ENCODE peak calls at places on chromosomes 2 and 18, in eight cellular contexts. One of them, this sample, is unnamed.

GRCh38 chr2:26567534-26567933 is 73.6 kb downstream of the CIB4 start:
- DNase-seq in MM.1S: no peak
- DNase-seq in activated T-helper 1 cell treated with anti-CD3 and anti-CD28 coated beads, Interleukin-2, amount 50 U/mL, for 16 hours: no peak
- DNase-seq in NCI-H1092: no peak
- DNase-seq in NCI-H1694: no peak
- DNase-seq in NK-92 treated with Interleukin-12 subunit alpha and Interleukin-12 subunit beta, amount 100 ng/mL, for 24 hours: no peak
- DNase-seq in neuronal stem cell: no peak
- DNase-seq in Karpas-422: no peak
- DNase-seq in this sample: no peak

GRCh38 chr18:37565985-37566478 is 434 bp upstream of the CELF4 start:
- DNase-seq in MM.1S: no peak
- DNase-seq in activated T-helper 1 cell treated with anti-CD3 and anti-CD28 coated beads, Interleukin-2, amount 50 U/mL, for 16 hours: no peak
- DNase-seq in NCI-H1092: peak; percentile 81
- DNase-seq in NCI-H1694: no peak
- DNase-seq in NK-92 treated with Interleukin-12 subunit alpha and Interleukin-12 subunit beta, amount 100 ng/mL, for 24 hours: no peak
- DNase-seq in neuronal stem cell: peak; percentile 63
- DNase-seq in Karpas-422: no peak
- DNase-seq in this sample: peak; percentile 58

GRCh38 chr2:129480790-129481189 is 498.7 kb upstream of the RAB6C start:
- DNase-seq in MM.1S: no peak
- DNase-seq in activated T-helper 1 cell treated with anti-CD3 and anti-CD28 coated beads, Interleukin-2, amount 50 U/mL, for 16 hours: no peak
- DNase-seq in NCI-H1092: no peak
- DNase-seq in NCI-H1694: no peak
- DNase-seq in NK-92 treated with Interleukin-12 subunit alpha and Interleukin-12 subunit beta, amount 100 ng/mL, for 24 hours: no peak
- DNase-seq in neuronal stem cell: no peak
- DNase-seq in Karpas-422: no peak
- DNase-seq in this sample: no peak

GRCh38 chr18:46677609-46678470 is 20.8 kb upstream of the LOXHD1 start:
- DNase-seq in MM.1S: no peak
- DNase-seq in activated T-helper 1 cell treated with anti-CD3 and anti-CD28 coated beads, Interleukin-2, amount 50 U/mL, for 16 hours: no peak
- DNase-seq in NCI-H1092: no peak
- DNase-seq in NCI-H1694: no peak
- DNase-seq in NK-92 treated with Interleukin-12 subunit alpha and Interleukin-12 subunit beta, amount 100 ng/mL, for 24 hours: no peak
- DNase-seq in neuronal stem cell: no peak
- DNase-seq in Karpas-422: peak; percentile 59
- DNase-seq in this sample: no peak

GRCh38 chr18:48161911-48162698 is 231.6 kb upstream of the SMAD2 start:
- DNase-seq in MM.1S: no peak
- DNase-seq in activated T-helper 1 cell treated with anti-CD3 and anti-CD28 coated beads, Interleukin-2, amount 50 U/mL, for 16 hours: no peak
- DNase-seq in NCI-H1092: peak; percentile 89
- DNase-seq in NCI-H1694: no peak
- DNase-seq in NK-92 treated with Interleukin-12 subunit alpha and Interleukin-12 subunit beta, amount 100 ng/mL, for 24 hours: no peak
- DNase-seq in neuronal stem cell: no peak
- DNase-seq in Karpas-422: no peak
- DNase-seq in this sample: peak; percentile 46

GRCh38 chr18:51211552-51211951 is 14.1 kb upstream of the MEX3C start:
- DNase-seq in MM.1S: no peak
- DNase-seq in activated T-helper 1 cell treated with anti-CD3 and anti-CD28 coated beads, Interleukin-2, amount 50 U/mL, for 16 hours: no peak
- DNase-seq in NCI-H1092: no peak
- DNase-seq in NCI-H1694: no peak
- DNase-seq in NK-92 treated with Interleukin-12 subunit alpha and Interleukin-12 subunit beta, amount 100 ng/mL, for 24 hours: peak; percentile 70
- DNase-seq in neuronal stem cell: no peak
- DNase-seq in Karpas-422: no peak
- DNase-seq in this sample: peak; percentile 27

GRCh38 chr2:69213201-69213600 is 173.8 kb downstream of the GFPT1 start:
- DNase-seq in MM.1S: no peak
- DNase-seq in activated T-helper 1 cell treated with anti-CD3 and anti-CD28 coated beads, Interleukin-2, amount 50 U/mL, for 16 hours: no peak
- DNase-seq in NCI-H1092: no peak
- DNase-seq in NCI-H1694: no peak
- DNase-seq in NK-92 treated with Interleukin-12 subunit alpha and Interleukin-12 subunit beta, amount 100 ng/mL, for 24 hours: no peak
- DNase-seq in neuronal stem cell: no peak
- DNase-seq in Karpas-422: no peak
- DNase-seq in this sample: no peak

GRCh38 chr2:197107291-197108269 is 181.1 kb upstream of the PGAP1 start:
- DNase-seq in MM.1S: no peak
- DNase-seq in activated T-helper 1 cell treated with anti-CD3 and anti-CD28 coated beads, Interleukin-2, amount 50 U/mL, for 16 hours: no peak
- DNase-seq in NCI-H1092: no peak
- DNase-seq in NCI-H1694: no peak
- DNase-seq in NK-92 treated with Interleukin-12 subunit alpha and Interleukin-12 subunit beta, amount 100 ng/mL, for 24 hours: no peak
- DNase-seq in neuronal stem cell: no peak
- DNase-seq in Karpas-422: no peak
- DNase-seq in this sample: no peak

GRCh38 chr2:101754613-101755012 is 57.1 kb downstream of the MAP4K4 start:
- DNase-seq in MM.1S: no peak
- DNase-seq in activated T-helper 1 cell treated with anti-CD3 and anti-CD28 coated beads, Interleukin-2, amount 50 U/mL, for 16 hours: no peak
- DNase-seq in NCI-H1092: no peak
- DNase-seq in NCI-H1694: no peak
- DNase-seq in NK-92 treated with Interleukin-12 subunit alpha and Interleukin-12 subunit beta, amount 100 ng/mL, for 24 hours: no peak
- DNase-seq in neuronal stem cell: no peak
- DNase-seq in Karpas-422: no peak
- DNase-seq in this sample: no peak

GRCh38 chr18:32803571-32803970 is 30.7 kb upstream of the KLHL14 start:
- DNase-seq in MM.1S: no peak
- DNase-seq in activated T-helper 1 cell treated with anti-CD3 and anti-CD28 coated beads, Interleukin-2, amount 50 U/mL, for 16 hours: no peak
- DNase-seq in NCI-H1092: no peak
- DNase-seq in NCI-H1694: peak; percentile 37
- DNase-seq in NK-92 treated with Interleukin-12 subunit alpha and Interleukin-12 subunit beta, amount 100 ng/mL, for 24 hours: no peak
- DNase-seq in neuronal stem cell: peak; percentile 39
- DNase-seq in Karpas-422: peak; percentile 91
- DNase-seq in this sample: no peak

GRCh38 chr2:20998972-20999905 is 44.6 kb downstream of the APOB start:
- DNase-seq in MM.1S: no peak
- DNase-seq in activated T-helper 1 cell treated with anti-CD3 and anti-CD28 coated beads, Interleukin-2, amount 50 U/mL, for 16 hours: no peak
- DNase-seq in NCI-H1092: no peak
- DNase-seq in NCI-H1694: no peak
- DNase-seq in NK-92 treated with Interleukin-12 subunit alpha and Interleukin-12 subunit beta, amount 100 ng/mL, for 24 hours: no peak
- DNase-seq in neuronal stem cell: no peak
- DNase-seq in Karpas-422: no peak
- DNase-seq in this sample: no peak

GRCh38 chr2:237876056-237876439 is 16.6 kb downstream of the RAMP1 start:
- DNase-seq in MM.1S: no peak
- DNase-seq in activated T-helper 1 cell treated with anti-CD3 and anti-CD28 coated beads, Interleukin-2, amount 50 U/mL, for 16 hours: no peak
- DNase-seq in NCI-H1092: no peak
- DNase-seq in NCI-H1694: no peak
- DNase-seq in NK-92 treated with Interleukin-12 subunit alpha and Interleukin-12 subunit beta, amount 100 ng/mL, for 24 hours: no peak
- DNase-seq in neuronal stem cell: no peak
- DNase-seq in Karpas-422: no peak
- DNase-seq in this sample: no peak

GRCh38 chr2:237427807-237428506 is 14.0 kb upstream of the COL6A3 start:
- DNase-seq in MM.1S: peak; percentile 78
- DNase-seq in activated T-helper 1 cell treated with anti-CD3 and anti-CD28 coated beads, Interleukin-2, amount 50 U/mL, for 16 hours: no peak
- DNase-seq in NCI-H1092: no peak
- DNase-seq in NCI-H1694: no peak
- DNase-seq in NK-92 treated with Interleukin-12 subunit alpha and Interleukin-12 subunit beta, amount 100 ng/mL, for 24 hours: no peak
- DNase-seq in neuronal stem cell: no peak
- DNase-seq in Karpas-422: peak; percentile 40
- DNase-seq in this sample: no peak

GRCh38 chr18:55577812-55578539 is 10.0 kb downstream of the TCF4 start:
- DNase-seq in MM.1S: no peak
- DNase-seq in activated T-helper 1 cell treated with anti-CD3 and anti-CD28 coated beads, Interleukin-2, amount 50 U/mL, for 16 hours: no peak
- DNase-seq in NCI-H1092: no peak
- DNase-seq in NCI-H1694: no peak
- DNase-seq in NK-92 treated with Interleukin-12 subunit alpha and Interleukin-12 subunit beta, amount 100 ng/mL, for 24 hours: no peak
- DNase-seq in neuronal stem cell: no peak
- DNase-seq in Karpas-422: no peak
- DNase-seq in this sample: peak; percentile 20

GRCh38 chr2:114857196-114857595 is 414.8 kb downstream of the DPP10 start:
- DNase-seq in MM.1S: no peak
- DNase-seq in activated T-helper 1 cell treated with anti-CD3 and anti-CD28 coated beads, Interleukin-2, amount 50 U/mL, for 16 hours: no peak
- DNase-seq in NCI-H1092: no peak
- DNase-seq in NCI-H1694: no peak
- DNase-seq in NK-92 treated with Interleukin-12 subunit alpha and Interleukin-12 subunit beta, amount 100 ng/mL, for 24 hours: no peak
- DNase-seq in neuronal stem cell: no peak
- DNase-seq in Karpas-422: no peak
- DNase-seq in this sample: no peak

GRCh38 chr2:190250421-190250820 is 69.2 kb downstream of the HIBCH start:
- DNase-seq in MM.1S: no peak
- DNase-seq in activated T-helper 1 cell treated with anti-CD3 and anti-CD28 coated beads, Interleukin-2, amount 50 U/mL, for 16 hours: no peak
- DNase-seq in NCI-H1092: no peak
- DNase-seq in NCI-H1694: no peak
- DNase-seq in NK-92 treated with Interleukin-12 subunit alpha and Interleukin-12 subunit beta, amount 100 ng/mL, for 24 hours: no peak
- DNase-seq in neuronal stem cell: no peak
- DNase-seq in Karpas-422: no peak
- DNase-seq in this sample: no peak

GRCh38 chr18:40094441-40094840 is 1860.6 kb upstream of the PIK3C3 start:
- DNase-seq in MM.1S: no peak
- DNase-seq in activated T-helper 1 cell treated with anti-CD3 and anti-CD28 coated beads, Interleukin-2, amount 50 U/mL, for 16 hours: no peak
- DNase-seq in NCI-H1092: no peak
- DNase-seq in NCI-H1694: no peak
- DNase-seq in NK-92 treated with Interleukin-12 subunit alpha and Interleukin-12 subunit beta, amount 100 ng/mL, for 24 hours: no peak
- DNase-seq in neuronal stem cell: no peak
- DNase-seq in Karpas-422: no peak
- DNase-seq in this sample: no peak

GRCh38 chr18:8288447-8289213 is 320.6 kb upstream of the RAB12 start:
- DNase-seq in MM.1S: no peak
- DNase-seq in activated T-helper 1 cell treated with anti-CD3 and anti-CD28 coated beads, Interleukin-2, amount 50 U/mL, for 16 hours: no peak
- DNase-seq in NCI-H1092: peak; percentile 32
- DNase-seq in NCI-H1694: no peak
- DNase-seq in NK-92 treated with Interleukin-12 subunit alpha and Interleukin-12 subunit beta, amount 100 ng/mL, for 24 hours: no peak
- DNase-seq in neuronal stem cell: no peak
- DNase-seq in Karpas-422: no peak
- DNase-seq in this sample: no peak

GRCh38 chr2:118738524-118739308 is 108.7 kb downstream of the EN1 start:
- DNase-seq in MM.1S: no peak
- DNase-seq in activated T-helper 1 cell treated with anti-CD3 and anti-CD28 coated beads, Interleukin-2, amount 50 U/mL, for 16 hours: no peak
- DNase-seq in NCI-H1092: no peak
- DNase-seq in NCI-H1694: no peak
- DNase-seq in NK-92 treated with Interleukin-12 subunit alpha and Interleukin-12 subunit beta, amount 100 ng/mL, for 24 hours: no peak
- DNase-seq in neuronal stem cell: no peak
- DNase-seq in Karpas-422: no peak
- DNase-seq in this sample: no peak

GRCh38 chr2:165239230-165239629 is at the start of gene SCN2A:
- DNase-seq in MM.1S: peak; percentile 56
- DNase-seq in activated T-helper 1 cell treated with anti-CD3 and anti-CD28 coated beads, Interleukin-2, amount 50 U/mL, for 16 hours: no peak
- DNase-seq in NCI-H1092: peak; percentile 52
- DNase-seq in NCI-H1694: peak; percentile 82
- DNase-seq in NK-92 treated with Interleukin-12 subunit alpha and Interleukin-12 subunit beta, amount 100 ng/mL, for 24 hours: no peak
- DNase-seq in neuronal stem cell: peak; percentile 47
- DNase-seq in Karpas-422: peak; percentile 76
- DNase-seq in this sample: peak; percentile 41

GRCh38 chr2:100767810-100768806 is 51.8 kb upstream of the NPAS2 start:
- DNase-seq in MM.1S: no peak
- DNase-seq in activated T-helper 1 cell treated with anti-CD3 and anti-CD28 coated beads, Interleukin-2, amount 50 U/mL, for 16 hours: no peak
- DNase-seq in NCI-H1092: no peak
- DNase-seq in NCI-H1694: no peak
- DNase-seq in NK-92 treated with Interleukin-12 subunit alpha and Interleukin-12 subunit beta, amount 100 ng/mL, for 24 hours: no peak
- DNase-seq in neuronal stem cell: no peak
- DNase-seq in Karpas-422: no peak
- DNase-seq in this sample: no peak

GRCh38 chr18:35024965-35025364 is 16.2 kb upstream of the MAPRE2 start:
- DNase-seq in MM.1S: no peak
- DNase-seq in activated T-helper 1 cell treated with anti-CD3 and anti-CD28 coated beads, Interleukin-2, amount 50 U/mL, for 16 hours: no peak
- DNase-seq in NCI-H1092: no peak
- DNase-seq in NCI-H1694: no peak
- DNase-seq in NK-92 treated with Interleukin-12 subunit alpha and Interleukin-12 subunit beta, amount 100 ng/mL, for 24 hours: no peak
- DNase-seq in neuronal stem cell: no peak
- DNase-seq in Karpas-422: no peak
- DNase-seq in this sample: no peak

GRCh38 chr2:96874099-96874831 is 4.4 kb upstream of the SEMA4C start:
- DNase-seq in MM.1S: no peak
- DNase-seq in activated T-helper 1 cell treated with anti-CD3 and anti-CD28 coated beads, Interleukin-2, amount 50 U/mL, for 16 hours: no peak
- DNase-seq in NCI-H1092: no peak
- DNase-seq in NCI-H1694: no peak
- DNase-seq in NK-92 treated with Interleukin-12 subunit alpha and Interleukin-12 subunit beta, amount 100 ng/mL, for 24 hours: no peak
- DNase-seq in neuronal stem cell: no peak
- DNase-seq in Karpas-422: peak; percentile 59
- DNase-seq in this sample: peak; percentile 50

GRCh38 chr2:203396667-203397066 is 68.5 kb downstream of the ABI2 start:
- DNase-seq in MM.1S: no peak
- DNase-seq in activated T-helper 1 cell treated with anti-CD3 and anti-CD28 coated beads, Interleukin-2, amount 50 U/mL, for 16 hours: no peak
- DNase-seq in NCI-H1092: no peak
- DNase-seq in NCI-H1694: no peak
- DNase-seq in NK-92 treated with Interleukin-12 subunit alpha and Interleukin-12 subunit beta, amount 100 ng/mL, for 24 hours: no peak
- DNase-seq in neuronal stem cell: no peak
- DNase-seq in Karpas-422: no peak
- DNase-seq in this sample: no peak

This sample was measured in RPMI8226.